ENCODE peak calls at places on chromosomes 7 and 10, in six cellular contexts. F, L, O, J, I and Q are unnamed samples.

GRCh38 chr7:157588271-157588589 is 251.4 kb downstream of the DNAJB6 start:
- DNase-seq in F (no peak), L (no peak), O (no peak), J (no peak), I (no peak), Q (no peak)

GRCh38 chr10:15214237-15214636 is 45.7 kb upstream of the NMT2 start:
- DNase-seq in F (no peak), L (no peak), O (no peak), J (no peak), I (no peak), Q (no peak)

GRCh38 chr7:49822862-49823261 is 49.4 kb downstream of the VWC2 start:
- DNase-seq in F (no peak), L (no peak), O (no peak), J (no peak), I (no peak), Q (no peak)

GRCh38 chr7:123271231-123271630 is 71.5 kb upstream of the SLC13A1 start:
- DNase-seq in F (peak), L (no peak), O (no peak), J (no peak), I (no peak), Q (no peak)

GRCh38 chr7:45036801-45037200 is 36.8 kb downstream of the CCM2 start:
- DNase-seq in F (no peak), L (no peak), O (no peak), J (peak), I (no peak), Q (no peak)

GRCh38 chr7:140876519-140877248 is 48.0 kb downstream of the BRAF start:
- DNase-seq in F (peak), L (peak), O (no peak), J (no peak), I (peak), Q (no peak)

GRCh38 chr10:124670849-124671248 is 73.3 kb downstream of the FAM53B start:
- DNase-seq in F (no peak), L (no peak), O (peak), J (no peak), I (no peak), Q (peak)

GRCh38 chr10:75018233-75018632 is 93.2 kb upstream of the SAMD8 start:
- DNase-seq in F (no peak), L (no peak), O (no peak), J (no peak), I (no peak), Q (no peak)

GRCh38 chr10:12730809-12731519 is 270.5 kb downstream of the CCDC3 start:
- DNase-seq in F (peak), L (peak), O (no peak), J (no peak), I (peak), Q (no peak)

GRCh38 chr10:109429956-109430760 is 493.2 kb downstream of the XPNPEP1 start:
- DNase-seq in F (peak), L (peak), O (no peak), J (peak), I (no peak), Q (no peak)

GRCh38 chr7:101884671-101885596 is 67.5 kb downstream of the CUX1 start:
- DNase-seq in F (no peak), L (no peak), O (no peak), J (no peak), I (peak), Q (no peak)

GRCh38 chr10:85319150-85319549 is 990.8 kb downstream of the CCSER2 start:
- DNase-seq in F (no peak), L (no peak), O (no peak), J (no peak), I (no peak), Q (no peak)

GRCh38 chr7:42907316-42907715 is 4.6 kb downstream of the C7orf25 start:
- DNase-seq in F (no peak), L (no peak), O (no peak), J (no peak), I (no peak), Q (no peak)

GRCh38 chr7:78438433-78438832 is 639.9 kb downstream of the PHTF2 start:
- DNase-seq in F (no peak), L (no peak), O (no peak), J (no peak), I (no peak), Q (no peak)

GRCh38 chr10:104303594-104304178 is 34.6 kb downstream of the ITPRIP start:
- DNase-seq in F (no peak), L (no peak), O (no peak), J (no peak), I (no peak), Q (no peak)

GRCh38 chr7:3899559-3899991 is 598.5 kb downstream of the SDK1 start:
- DNase-seq in F (no peak), L (no peak), O (no peak), J (no peak), I (no peak), Q (no peak)

GRCh38 chr10:69409176-69409495 is 7.6 kb downstream of the TACR2 start:
- DNase-seq in F (no peak), L (no peak), O (no peak), J (no peak), I (no peak), Q (no peak)

GRCh38 chr7:56009695-56010094 is 41.5 kb downstream of the PSPH start:
- DNase-seq in F (no peak), L (no peak), O (peak), J (no peak), I (no peak), Q (no peak)

GRCh38 chr10:32413513-32413912 is 32.4 kb upstream of the CCDC7 start:
- DNase-seq in F (peak), L (peak), O (no peak), J (no peak), I (no peak), Q (no peak)

GRCh38 chr10:72086466-72087391 is 1.6 kb downstream of the SPOCK2 start:
- DNase-seq in F (no peak), L (peak), O (no peak), J (peak), I (no peak), Q (peak)

GRCh38 chr7:140640727-140641531 is at the start of gene DENND2A:
- DNase-seq in F (peak), L (peak), O (peak), J (peak), I (no peak), Q (peak)

GRCh38 chr7:19107392-19108147 is 9.9 kb downstream of the TWIST1 start:
- DNase-seq in F (peak), L (peak), O (no peak), J (peak), I (peak), Q (peak)

GRCh38 chr10:124523886-124524285 is 62.3 kb downstream of the LHPP start:
- DNase-seq in F (no peak), L (no peak), O (no peak), J (no peak), I (no peak), Q (no peak)

GRCh38 chr7:128410092-128410665 is 397 bp upstream of the IMPDH1 start:
- DNase-seq in F (peak), L (peak), O (no peak), J (no peak), I (peak), Q (peak)

GRCh38 chr7:18038391-18038790 is 10.7 kb upstream of the PRPS1L1 start:
- DNase-seq in F (peak), L (no peak), O (no peak), J (no peak), I (no peak), Q (no peak)

GRCh38 chr7:99112097-99112496 is 31.8 kb downstream of the SMURF1 start:
- DNase-seq in F (no peak), L (no peak), O (no peak), J (no peak), I (peak), Q (no peak)

GRCh38 chr10:125559210-125559609 is 123.8 kb downstream of the TEX36 start:
- DNase-seq in F (no peak), L (no peak), O (no peak), J (no peak), I (peak), Q (no peak)

GRCh38 chr7:21702303-21702702 is 159.5 kb downstream of the DNAH11 start:
- DNase-seq in F (no peak), L (no peak), O (no peak), J (no peak), I (no peak), Q (no peak)

GRCh38 chr10:114856544-114857287 is 35.1 kb downstream of the FHIP2A start:
- DNase-seq in F (peak), L (peak), O (no peak), J (no peak), I (peak), Q (no peak)

GRCh38 chr10:69537449-69537848 is 35.8 kb downstream of the NEUROG3 start:
- DNase-seq in F (no peak), L (no peak), O (no peak), J (no peak), I (no peak), Q (no peak)

GRCh38 chr7:44064791-44065430 is 456 bp downstream of the PGAM2 start:
- DNase-seq in F (no peak), L (no peak), O (peak), J (peak), I (no peak), Q (no peak)

GRCh38 chr7:128233471-128233870 is 7.6 kb upstream of the LEP start:
- DNase-seq in F (no peak), L (no peak), O (no peak), J (no peak), I (no peak), Q (no peak)

GRCh38 chr7:36306722-36307121 is 82.9 kb upstream of the ANLN start:
- DNase-seq in F (no peak), L (no peak), O (no peak), J (no peak), I (no peak), Q (no peak)

GRCh38 chr7:25851332-25852248 is 300.4 kb upstream of the NFE2L3 start:
- DNase-seq in F (peak), L (peak), O (peak), J (peak), I (peak), Q (peak)

GRCh38 chr10:50272531-50272930 is 21.2 kb upstream of the ASAH2 start:
- DNase-seq in F (no peak), L (no peak), O (no peak), J (no peak), I (no peak), Q (no peak)

GRCh38 chr10:96124230-96125141 is 5.6 kb upstream of the ZNF518A start:
- DNase-seq in F (peak), L (peak), O (no peak), J (no peak), I (peak), Q (no peak)

GRCh38 chr10:96129387-96130325 is at the start of gene ZNF518A:
- DNase-seq in F (peak), L (peak), O (peak), J (peak), I (peak), Q (peak)

GRCh38 chr10:96125142-96125515 is 5.0 kb upstream of the ZNF518A start:
- DNase-seq in F (peak), L (peak), O (no peak), J (no peak), I (no peak), Q (no peak)

GRCh38 chr10:96133135-96133534 is 3.0 kb downstream of the ZNF518A start:
- DNase-seq in F (no peak), L (peak), O (no peak), J (no peak), I (no peak), Q (no peak)

DNA sequence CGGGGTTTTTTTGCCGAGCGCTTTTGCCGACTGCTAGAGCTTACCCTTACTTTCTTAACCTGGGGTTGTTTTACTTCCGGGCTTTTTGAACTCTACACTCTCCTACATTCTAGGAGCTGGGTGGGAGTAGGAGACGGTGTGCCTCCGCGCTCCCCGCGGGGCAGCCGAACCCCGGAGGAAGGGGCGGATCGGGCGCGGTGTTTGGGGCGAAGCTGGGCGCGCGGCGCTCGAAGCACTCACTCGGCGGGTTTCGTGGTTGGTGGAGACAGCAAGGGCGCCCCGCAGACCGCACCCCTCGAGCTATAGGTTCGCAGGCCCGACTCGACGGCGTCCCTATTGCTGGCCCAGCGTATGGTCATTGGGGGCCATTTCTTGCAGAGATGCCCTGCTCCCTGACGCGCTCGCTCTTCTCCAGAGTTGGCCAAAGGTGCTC is 245 bp downstream of the ZNF518A start:
- DNase-seq in F (no peak), L (peak), O (peak), J (peak), I (peak), Q (peak)
- TF ChIP-seq CTCF in F (no peak), L (no peak), O (no peak), J (no peak), I (no peak), Q (no peak)

GRCh38 chr10:100100651-100101525 is 19.2 kb upstream of the CPN1 start:
- DNase-seq in F (peak), L (peak), O (no peak), J (no peak), I (no peak), Q (no peak)
- TF ChIP-seq CTCF in F (peak), L (peak), O (no peak), J (no peak), I (no peak), Q (no peak)

GRCh38 chr10:31353574-31353973 is 34.6 kb downstream of the ZEB1 start:
- DNase-seq in F (peak), L (peak), O (no peak), J (no peak), I (no peak), Q (no peak)
- TF ChIP-seq CTCF in F (no peak), L (no peak), O (no peak), J (peak), I (no peak), Q (peak)

DNA sequence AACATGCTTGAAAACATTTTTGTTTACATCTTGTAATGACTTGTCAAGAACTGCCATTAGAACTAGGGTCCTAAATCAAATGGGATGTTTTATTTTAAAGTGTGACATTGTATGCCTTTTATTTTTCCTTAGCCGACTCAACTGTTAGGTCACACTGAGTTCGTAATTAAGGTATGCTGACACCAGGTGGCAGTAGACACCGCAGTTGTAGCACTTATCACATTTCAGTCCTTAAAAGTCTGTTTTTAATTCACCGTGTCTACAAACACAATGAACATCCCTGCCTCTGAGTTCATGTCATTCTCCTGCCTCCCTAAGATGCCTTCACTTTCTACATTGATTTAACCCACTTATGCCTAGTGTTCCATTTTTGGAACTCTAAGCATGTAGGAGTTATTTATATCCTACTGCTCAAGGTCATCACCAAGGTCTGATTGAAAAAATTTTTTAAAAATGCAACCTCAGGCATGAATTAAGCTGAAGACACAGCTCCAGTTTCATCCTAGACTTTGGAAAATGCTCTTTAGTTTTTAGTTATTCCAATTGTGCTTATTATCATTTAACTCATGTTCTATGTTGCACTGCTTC is 186.1 kb downstream of the BMPER start:
- DNase-seq in F (peak), L (peak), O (no peak), J (no peak), I (peak), Q (no peak)
- TF ChIP-seq CTCF in F (peak), L (peak), O (peak), J (peak), I (peak), Q (no peak)

DNA sequence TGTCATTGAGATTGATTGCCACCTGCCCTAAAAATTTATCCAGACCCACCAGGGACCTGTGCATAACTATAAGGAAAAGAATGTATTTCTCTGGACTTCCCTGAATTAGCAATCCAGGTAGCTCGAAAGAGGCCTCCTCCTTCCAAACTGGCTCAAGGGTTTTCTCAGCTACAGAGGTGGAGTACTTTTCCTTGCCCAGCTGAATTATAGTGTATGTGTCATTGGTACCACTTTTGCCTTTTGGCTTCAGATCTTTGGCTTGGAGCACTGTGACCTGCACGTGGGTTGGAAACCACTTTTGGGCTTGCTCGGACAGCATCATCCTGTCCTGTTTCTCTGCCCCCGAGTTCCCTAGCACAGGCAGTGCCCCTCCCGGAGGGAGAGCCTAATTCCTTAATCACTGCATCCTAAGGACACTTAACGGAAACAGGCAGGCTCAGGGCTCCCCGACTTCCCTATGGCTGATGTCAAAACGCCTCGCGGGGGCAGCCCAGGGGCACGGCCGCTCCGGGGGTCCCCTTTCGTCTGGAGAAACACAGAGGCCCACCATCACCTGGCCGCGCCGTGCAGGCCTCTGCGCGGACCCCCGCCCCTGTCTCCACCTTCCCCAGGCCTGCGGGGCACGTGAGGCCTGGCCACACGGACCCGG is 775 bp downstream of the RAB11FIP2 start:
- DNase-seq in F (peak), L (peak), O (no peak), J (peak), I (peak), Q (no peak)
- TF ChIP-seq CTCF in F (no peak), L (no peak), O (no peak), J (no peak), I (no peak), Q (no peak)